ENCODE peak calls at places on chromosomes 1 and 21, in five cellular contexts. G is stimulated activated CD4-positive, alpha-beta T cell treated with anti-CD3 and anti-CD28 coated beads, Interleukin-4, amount 100 ng/mL, for 48 hours; W is fibroblast of pulmonary artery; E is AML-193; O is bronchial epithelial cell. B is an unnamed sample.

GRCh38 chr1:8197493-8198282 is 120.2 kb upstream of the SLC45A1 start:
- DNase-seq in G (no peak), W (peak), E (no peak), O (peak), B (peak)

GRCh38 chr21:43866233-43866632 is 1.2 kb downstream of the AGPAT3 start:
- DNase-seq in G (peak), W (peak), E (no peak), O (peak), B (no peak)

GRCh38 chr1:27821761-27822315 is 8.7 kb upstream of the PPP1R8 start:
- DNase-seq in G (no peak), W (no peak), E (no peak), O (no peak), B (no peak)

GRCh38 chr1:36116906-36117305 is 8.1 kb downstream of the COL8A2 start:
- DNase-seq in G (no peak), W (no peak), E (no peak), O (no peak), B (no peak)

GRCh38 chr1:32114420-32114819 is 6.6 kb downstream of the KPNA6 start:
- DNase-seq in G (no peak), W (no peak), E (no peak), O (no peak), B (no peak)

GRCh38 chr1:40014253-40014706 is 26.2 kb upstream of the CAP1 start:
- DNase-seq in G (no peak), W (no peak), E (no peak), O (peak), B (no peak)

GRCh38 chr1:50493710-50494109 is 70.5 kb upstream of the DMRTA2 start:
- DNase-seq in G (no peak), W (no peak), E (no peak), O (no peak), B (no peak)

GRCh38 chr1:212651521-212651920 is 43.0 kb downstream of the ATF3 start:
- DNase-seq in G (no peak), W (no peak), E (no peak), O (no peak), B (no peak)